ENCODE peak calls at places on chromosomes 3 and 15, in eight cellular contexts. H, R, S, V, D, J, E and Q are unnamed samples.
A peak's percentile ranks its signal among the peaks of the same experiment; 100 is the strongest.

GRCh38 chr3:126113733-126114132 is 29.8 kb upstream of the SLC41A3 start:
- DNase-seq in D (no peak), E (no peak), S (no peak), H (peak; percentile 58), J (no peak), V (no peak), R (peak; percentile 31), Q (no peak)

GRCh38 chr3:71690222-71690821 is 34.9 kb downstream of the EIF4E3 start:
- DNase-seq in D (no peak), E (no peak), R (no peak), J (no peak), V (no peak), H (no peak), S (no peak), Q (no peak)

GRCh38 chr3:63927623-63928280 is 15.6 kb upstream of the SCAANT1 start:
- DNase-seq in V (peak; percentile 73), S (no peak), H (no peak), J (no peak), D (no peak), R (no peak), E (no peak), Q (no peak)

GRCh38 chr3:141796436-141797166 is 33.4 kb downstream of the GRK7 start:
- DNase-seq in H (no peak), R (peak; percentile 61), E (peak; percentile 32), S (peak; percentile 44), J (no peak), V (peak; percentile 51), D (no peak), Q (peak; percentile 68)

GRCh38 chr3:148757238-148757930 is 59.7 kb downstream of the AGTR1 start:
- DNase-seq in E (no peak), V (no peak), H (no peak), J (no peak), D (no peak), R (no peak), S (no peak), Q (no peak)

GRCh38 chr15:63968700-63969099 is 77.6 kb downstream of the DAPK2 start:
- DNase-seq in H (no peak), S (no peak), V (peak; percentile 74), E (no peak), J (no peak), D (no peak), R (no peak), Q (no peak)

GRCh38 chr3:193248848-193249468 is 7.9 kb downstream of the PLAAT1 start:
- DNase-seq in J (no peak), H (no peak), E (no peak), V (no peak), R (no peak), D (no peak), S (no peak), Q (no peak)

GRCh38 chr15:83815506-83815905 is 161.6 kb downstream of the ADAMTSL3 start:
- DNase-seq in J (no peak), R (no peak), S (no peak), V (peak; percentile 75), E (no peak), D (no peak), H (no peak), Q (no peak)

GRCh38 chr3:72199530-72199929 is 414.6 kb upstream of the PROK2 start:
- DNase-seq in E (no peak), J (no peak), S (no peak), R (no peak), V (no peak), D (no peak), H (no peak), Q (no peak)

GRCh38 chr3:161273589-161274218 is 52.6 kb downstream of the NMD3 start:
- DNase-seq in H (no peak), V (peak; percentile 57), S (no peak), J (peak; percentile 26), E (no peak), D (peak; percentile 21), R (no peak), Q (no peak)

GRCh38 chr3:121592856-121593702 is at the start of gene FBXO40:
- DNase-seq in V (no peak), R (no peak), J (no peak), E (no peak), H (no peak), S (no peak), D (peak; percentile 75), Q (no peak)

GRCh38 chr3:661356-661755 is 431.5 kb upstream of the CNTN6 start:
- DNase-seq in V (no peak), E (no peak), R (no peak), S (no peak), D (no peak), J (no peak), H (no peak), Q (no peak)